ENCODE peak calls at places on chromosomes 6 and 20, in seven cellular contexts. T is astrocyte, W is A549, X is uterus, O is heart left ventricle, B is BJ, Y is astrocyte of the spinal cord. C is an unnamed sample.

GRCh38 chr6:79277109-79277508 is 42.6 kb upstream of the HMGN3 start:
- DNase-seq in X (no peak), T (peak; percentile 14), B (no peak), W (no peak), O (no peak), Y (peak; percentile 40), C (no peak)

GRCh38 chr6:63689421-63689820 is 53.8 kb downstream of the PHF3 start:
- DNase-seq in B (no peak), Y (peak; percentile 7), W (no peak), T (no peak), O (no peak), X (no peak), C (no peak)

GRCh38 chr6:137099689-137100398 is 55.1 kb upstream of the IL20RA start:
- DNase-seq in X (no peak), T (no peak), W (no peak), B (no peak), O (no peak), Y (no peak), C (no peak)

GRCh38 chr20:51481311-51481997 is 61.1 kb downstream of the NFATC2 start:
- DNase-seq in X (no peak), W (no peak), Y (no peak), B (no peak), O (no peak), T (no peak), C (no peak)

GRCh38 chr6:26250806-26251075 is 114.3 kb upstream of the BTN3A2 start:
- DNase-seq in O (no peak), T (no peak), X (no peak), B (no peak), Y (no peak), W (no peak), C (no peak)

GRCh38 chr6:75349262-75349984 is 64.8 kb upstream of the TMEM30A start:
- DNase-seq in X (peak; percentile 34), O (peak; percentile 46), B (no peak), W (no peak), Y (peak; percentile 39), T (peak; percentile 42), C (no peak)

GRCh38 chr6:118668761-118669411 is 17.5 kb upstream of the CEP85L start:
- DNase-seq in B (no peak), T (peak; percentile 80), Y (peak; percentile 59), W (no peak), O (no peak), X (no peak), C (peak; percentile 45)

GRCh38 chr6:53615633-53616449 is 49.7 kb downstream of the KLHL31 start:
- DNase-seq in O (no peak), W (peak; percentile 98), Y (peak; percentile 76), T (peak; percentile 83), X (no peak), B (no peak), C (peak; percentile 53)

GRCh38 chr6:31791324-31792089 is 4.0 kb downstream of the VARS1 start:
- DNase-seq in T (no peak), O (no peak), X (peak; percentile 70), B (no peak), Y (peak; percentile 37), W (peak; percentile 33), C (no peak)

GRCh38 chr6:113626470-113626869 is 230.7 kb upstream of the MARCKS start:
- DNase-seq in T (no peak), Y (no peak), W (no peak), O (no peak), X (no peak), B (no peak), C (no peak)

GRCh38 chr20:24027229-24027628 is 38.6 kb upstream of the GGTLC1 start:
- DNase-seq in Y (no peak), X (peak; percentile 55), W (no peak), O (peak; percentile 71), B (no peak), T (no peak), C (no peak)

GRCh38 chr6:33744895-33745546 is 1.7 kb downstream of the IP6K3 start:
- DNase-seq in O (no peak), T (no peak), B (no peak), X (peak; percentile 58), W (no peak), Y (no peak), C (no peak)

GRCh38 chr6:9914951-9915350 is 499.9 kb downstream of the TFAP2A start:
- DNase-seq in X (no peak), T (no peak), W (no peak), O (no peak), B (no peak), Y (no peak), C (no peak)

GRCh38 chr20:38034108-38034649 is 633 bp downstream of the RPRD1B start:
- DNase-seq in T (no peak), O (no peak), B (no peak), Y (no peak), W (no peak), X (no peak), C (no peak)

GRCh38 chr6:104623052-104623690 is 236.5 kb downstream of the HACE1 start:
- DNase-seq in W (peak; percentile 11), T (no peak), B (no peak), O (no peak), X (no peak), Y (no peak), C (no peak)

GRCh38 chr20:48898210-48898609 is 23.3 kb upstream of the ARFGEF2 start:
- DNase-seq in W (no peak), B (no peak), X (no peak), O (no peak), T (peak; percentile 41), Y (no peak), C (no peak)

GRCh38 chr6:33277663-33278391 is 904 bp downstream of the B3GALT4 start:
- DNase-seq in B (no peak), W (peak; percentile 33), T (no peak), O (no peak), Y (no peak), X (no peak), C (no peak)

GRCh38 chr6:73579389-73579788 is 58.6 kb upstream of the EEF1A1 start:
- DNase-seq in X (peak; percentile 26), B (no peak), O (peak; percentile 30), Y (no peak), W (peak; percentile 36), T (no peak), C (no peak)

GRCh38 chr6:73581293-73581692 is 60.5 kb upstream of the EEF1A1 start:
- DNase-seq in X (no peak), Y (no peak), W (no peak), B (no peak), T (no peak), O (no peak), C (no peak)

GRCh38 chr6:73579851-73580246 is 59.0 kb upstream of the EEF1A1 start:
- DNase-seq in W (peak; percentile 84), O (peak; percentile 35), Y (peak; percentile 93), X (peak; percentile 54), B (peak; percentile 69), T (peak; percentile 91), C (peak; percentile 85)

GRCh38 chr6:73577605-73578160 is 56.9 kb upstream of the EEF1A1 start:
- DNase-seq in B (no peak), X (no peak), T (no peak), O (no peak), W (no peak), Y (no peak), C (no peak)

DNA sequence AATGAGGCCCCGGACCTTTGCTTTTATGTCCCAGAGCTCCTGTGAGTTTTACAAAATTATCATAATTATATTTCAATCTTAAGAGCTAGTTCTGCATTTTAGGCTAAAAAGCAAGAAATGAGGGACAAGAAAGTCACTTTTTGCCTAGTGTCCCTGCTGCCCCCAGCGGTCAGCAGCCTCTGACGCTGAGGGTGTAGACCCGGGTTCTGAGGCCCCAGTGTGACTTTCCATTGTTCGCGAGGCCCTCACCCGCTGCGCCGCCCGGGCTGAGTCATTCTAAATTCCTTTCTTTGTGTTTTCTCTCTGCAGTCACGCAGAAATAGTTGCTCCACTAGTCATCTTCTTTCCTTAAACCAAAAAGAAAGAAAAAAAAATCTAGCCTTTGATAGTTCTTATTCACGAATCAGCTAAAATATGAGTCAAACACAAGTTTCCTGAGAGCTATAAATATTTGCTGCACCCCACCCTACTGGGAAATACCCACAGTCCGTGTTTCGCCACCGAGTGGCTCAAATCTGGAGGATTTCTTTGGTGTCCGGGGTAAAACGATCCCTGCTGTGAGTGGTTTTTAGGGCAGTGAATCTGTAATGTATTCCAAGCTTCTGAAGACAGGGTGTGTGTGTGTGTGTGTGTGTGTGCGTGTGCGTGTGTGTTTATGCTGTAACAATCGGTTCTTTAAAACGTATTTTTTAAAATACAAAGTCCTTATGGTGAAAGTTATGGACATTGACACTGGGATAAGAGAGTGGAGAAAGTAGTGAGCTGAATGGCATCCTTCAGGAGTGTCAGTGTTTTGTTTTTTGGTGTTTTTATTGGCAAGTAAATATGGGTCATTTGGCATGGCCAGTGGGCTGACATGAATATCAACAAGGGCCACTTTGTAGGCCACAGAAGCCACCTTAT is 59.7 kb upstream of the EEF1A1 start:
- DNase-seq in O (peak; percentile 75), T (peak; percentile 98), W (peak; percentile 96), Y (peak; percentile 99), X (peak; percentile 89), B (peak; percentile 99), C (peak; percentile 94)
- H3K4me3 ChIP-seq in O (peak overlapping the region; percentile 19), T (peak overlapping the region; percentile 58), W (peak overlapping the region; percentile 34), Y (peak overlapping the region; percentile 29), X (peak overlapping the region; percentile 27), B (peak overlapping the region; percentile 23), C (peak overlapping the region; percentile 27)

DNA sequence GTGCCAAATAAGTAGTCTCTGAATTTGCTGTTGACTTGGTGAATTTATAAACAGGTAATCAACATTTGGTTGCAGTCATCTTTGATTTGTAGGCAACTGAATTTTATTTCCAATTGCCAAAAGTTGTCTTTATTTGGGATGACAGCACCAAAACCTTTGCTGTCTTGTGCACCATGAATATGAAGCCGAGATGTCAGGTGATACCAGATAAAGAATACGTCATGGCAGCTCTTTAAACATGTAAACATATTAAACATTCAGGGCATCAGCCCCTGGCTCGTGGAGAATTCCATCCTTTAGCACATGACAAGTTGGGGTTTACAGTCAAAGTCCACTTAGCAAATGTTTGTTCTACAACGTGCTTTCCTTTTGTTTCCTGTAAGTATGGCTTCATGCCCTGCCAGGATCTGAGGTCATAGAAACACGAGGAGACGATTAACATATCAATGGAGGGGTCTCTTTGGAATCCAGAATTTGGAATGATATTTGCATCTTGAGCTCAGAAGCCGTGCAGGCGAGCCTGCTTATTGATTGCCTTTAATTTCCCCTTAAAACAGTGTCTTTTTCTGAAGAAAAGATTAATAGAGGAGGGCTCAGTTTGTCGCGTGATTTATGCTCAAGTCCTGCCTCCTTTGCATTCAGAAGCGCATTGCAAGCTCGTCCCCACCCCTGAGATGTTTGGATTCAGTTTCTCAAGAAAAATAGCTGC is 170.2 kb upstream of the ZNF217 start:
- DNase-seq in W (peak; percentile 96), B (no peak), Y (peak; percentile 37), X (no peak), O (no peak), T (peak; percentile 79), C (no peak)
- H3K4me3 ChIP-seq in W (peak overlapping the region; percentile 31), B (no peak overlapping the region), Y (no peak overlapping the region), X (no peak overlapping the region), O (no peak overlapping the region), T (peak overlapping the region; percentile 22), C (no peak overlapping the region)

GRCh38 chr6:77458421-77458820 is 4.9 kb downstream of the HTR1B start:
- DNase-seq in B (no peak), Y (no peak), W (no peak), T (no peak), O (no peak), X (no peak), C (no peak)
- H3K4me3 ChIP-seq in B (no peak overlapping the region), Y (no peak overlapping the region), W (no peak overlapping the region), T (no peak overlapping the region), O (no peak overlapping the region), X (no peak overlapping the region), C (no peak overlapping the region)

DNA sequence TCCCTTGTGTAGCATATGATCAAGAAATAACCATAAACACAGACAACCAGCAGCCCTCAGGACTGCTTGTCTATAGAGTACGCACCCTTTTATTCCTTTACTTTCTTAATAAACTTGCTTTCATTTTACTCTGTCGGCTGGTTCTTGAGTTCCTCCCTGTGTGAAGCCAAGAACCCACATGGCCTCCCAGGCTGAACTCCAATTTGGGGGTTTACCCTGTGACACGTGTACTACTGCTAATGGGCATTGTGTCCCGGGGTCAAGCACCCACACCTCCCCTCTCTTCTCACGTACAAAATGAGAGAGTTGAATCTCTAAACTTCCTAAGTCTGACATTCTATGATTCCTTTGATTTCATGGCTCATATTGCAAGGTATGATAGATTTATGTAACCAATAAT is 9.9 kb downstream of the LAMA4 start:
- DNase-seq in X (no peak), O (no peak), B (no peak), T (no peak), W (no peak), Y (no peak), C (no peak)
- H3K4me3 ChIP-seq in X (no peak overlapping the region), O (no peak overlapping the region), B (no peak overlapping the region), T (no peak overlapping the region), W (no peak overlapping the region), Y (no peak overlapping the region), C (no peak overlapping the region)